ENCODE peak calls at places on chromosome 6, in four cellular contexts. G is stomach, D is neural progenitor cell, N is IMR-90. K is an unnamed sample.

GRCh38 chr6:79755967-79756366 is 124.8 kb downstream of the SH3BGRL2 start:
- DNase-seq in G (no peak), D (no peak), N (no peak), K (no peak)

GRCh38 chr6:106370639-106371038 is 10.1 kb downstream of the CRYBG1 start:
- DNase-seq in G (no peak), D (no peak), N (no peak), K (no peak)

GRCh38 chr6:149129401-149130077 is 188.0 kb upstream of the TAB2 start:
- DNase-seq in G (no peak), D (no peak), N (peak), K (no peak)

GRCh38 chr6:158026054-158026900 is 44.6 kb downstream of the SYNJ2 start:
- DNase-seq in G (peak), D (no peak), N (peak), K (peak)

GRCh38 chr6:161228911-161229591 is 44.8 kb downstream of the AGPAT4 start:
- DNase-seq in G (no peak), D (peak), N (peak), K (peak)

GRCh38 chr6:150372051-150372450 is 3.2 kb downstream of the IYD start:
- DNase-seq in G (no peak), D (no peak), N (no peak), K (no peak)

GRCh38 chr6:110331383-110331782 is 26.8 kb downstream of the METTL24 start:
- DNase-seq in G (no peak), D (no peak), N (no peak), K (no peak)

GRCh38 chr6:139152892-139153271 is 18.0 kb downstream of the HECA start:
- DNase-seq in G (no peak), D (no peak), N (peak), K (no peak)

GRCh38 chr6:53466257-53466656 is 78.6 kb downstream of the GCLC start:
- DNase-seq in G (no peak), D (no peak), N (peak), K (no peak)

GRCh38 chr6:19812512-19813119 is 24.6 kb upstream of the ID4 start:
- DNase-seq in G (no peak), D (peak), N (peak), K (no peak)
- TF ChIP-seq CTCF in G (peak), D (peak), N (peak), K (peak)

DNA sequence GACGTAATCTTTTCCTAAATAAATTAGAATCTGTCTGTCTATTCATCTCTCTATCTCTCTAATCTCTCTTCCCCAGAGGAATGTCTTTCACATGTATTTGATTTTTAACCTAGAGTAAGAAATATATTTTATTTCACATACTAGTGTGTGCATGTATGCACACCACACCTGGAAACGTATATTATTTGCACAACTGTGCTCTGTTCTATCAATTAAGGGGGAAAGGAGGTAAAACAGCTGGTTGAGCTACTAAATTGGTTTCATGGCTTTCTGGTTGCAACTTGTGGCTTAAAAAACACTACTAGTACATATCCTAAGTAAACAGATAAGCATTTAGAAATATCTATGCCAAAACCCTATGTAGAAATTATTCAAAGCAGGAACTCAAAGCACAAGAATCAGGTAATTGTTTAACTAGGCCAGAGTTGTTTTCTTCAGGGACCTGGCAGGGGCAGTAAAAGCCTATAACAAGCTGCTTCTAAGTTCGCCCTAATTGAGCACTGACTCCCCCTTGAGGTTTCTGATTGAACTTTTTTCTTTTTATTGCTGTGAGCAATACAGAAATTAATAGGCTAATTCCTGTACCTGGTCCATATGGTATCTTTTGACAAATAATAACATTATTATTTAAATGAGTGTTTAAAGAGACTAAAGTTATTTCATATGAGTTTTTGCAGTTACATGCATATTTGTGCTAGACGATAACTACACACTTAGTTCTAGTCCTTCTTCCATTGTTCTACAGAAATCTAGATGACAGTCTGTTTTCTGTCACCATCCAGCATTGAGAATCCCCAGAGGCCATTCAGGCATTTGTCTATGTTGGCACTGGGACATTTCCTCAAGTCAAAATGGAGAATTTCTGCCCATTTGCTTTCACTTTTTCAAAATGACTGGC is 88.6 kb downstream of the MCHR2 start:
- DNase-seq in G (no peak), D (peak), N (peak), K (peak)
- TF ChIP-seq CTCF in G (peak), D (peak), N (peak), K (peak)

GRCh38 chr6:11763460-11764249 is 14.9 kb downstream of the ADTRP start:
- DNase-seq in G (no peak), D (peak), N (no peak), K (no peak)

GRCh38 chr6:11766589-11767450 is 11.8 kb downstream of the ADTRP start:
- DNase-seq in G (no peak), D (no peak), N (peak), K (peak)

GRCh38 chr6:11764250-11764604 is 14.4 kb downstream of the ADTRP start:
- DNase-seq in G (no peak), D (no peak), N (no peak), K (no peak)

GRCh38 chr6:11767458-11767857 is 11.1 kb downstream of the ADTRP start:
- DNase-seq in G (no peak), D (no peak), N (no peak), K (no peak)

DNA sequence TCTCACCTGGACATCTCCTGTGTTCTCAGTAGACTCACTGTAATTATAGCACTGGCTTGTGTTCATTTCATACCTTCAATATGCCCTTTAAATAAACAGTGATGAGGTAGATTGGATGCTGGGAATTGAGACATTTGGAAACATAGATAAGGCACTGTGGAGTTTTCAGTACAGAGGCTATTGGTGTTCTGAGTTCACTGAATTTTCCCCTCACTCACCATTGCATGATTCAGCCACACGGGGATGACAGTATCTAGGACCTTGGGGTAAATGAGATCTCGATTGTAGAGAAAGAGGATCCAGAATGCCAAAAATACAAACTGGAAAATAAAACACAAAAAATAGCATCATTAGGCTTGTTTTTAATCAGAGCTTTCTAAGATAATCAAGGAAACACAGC is 12.5 kb downstream of the ADTRP start:
- DNase-seq in G (no peak), D (no peak), N (peak), K (no peak)
- TF ChIP-seq CTCF in G (no peak), D (no peak), N (peak), K (peak)

DNA sequence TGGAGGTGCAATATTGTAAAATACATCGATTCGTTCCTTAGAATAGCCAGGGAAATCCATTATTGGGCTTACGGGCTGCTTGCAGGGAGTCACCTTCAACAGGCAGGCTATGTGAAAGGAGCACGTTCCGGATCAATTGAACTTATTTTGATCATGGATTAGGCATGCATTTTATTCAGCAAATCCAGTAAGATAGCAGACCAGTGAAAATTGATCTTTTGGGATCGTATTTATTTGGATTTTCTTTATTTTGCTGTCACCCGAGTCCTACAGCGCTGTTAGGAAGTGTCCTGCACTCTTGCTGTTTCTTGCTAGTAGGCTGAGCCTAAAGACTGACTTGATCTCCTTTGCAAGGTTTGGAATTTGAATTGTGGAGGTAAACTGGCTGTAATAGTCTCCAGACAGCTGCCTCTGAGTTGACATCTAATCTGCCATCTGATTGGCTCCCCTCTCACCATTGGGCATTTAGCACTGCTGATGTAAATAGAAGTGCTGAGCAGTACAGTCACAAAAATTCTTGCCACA is 3.0 kb downstream of the ARID1B start:
- DNase-seq in G (peak), D (peak), N (peak), K (peak)
- TF ChIP-seq CTCF in G (no peak), D (no peak), N (no peak), K (no peak)

DNA sequence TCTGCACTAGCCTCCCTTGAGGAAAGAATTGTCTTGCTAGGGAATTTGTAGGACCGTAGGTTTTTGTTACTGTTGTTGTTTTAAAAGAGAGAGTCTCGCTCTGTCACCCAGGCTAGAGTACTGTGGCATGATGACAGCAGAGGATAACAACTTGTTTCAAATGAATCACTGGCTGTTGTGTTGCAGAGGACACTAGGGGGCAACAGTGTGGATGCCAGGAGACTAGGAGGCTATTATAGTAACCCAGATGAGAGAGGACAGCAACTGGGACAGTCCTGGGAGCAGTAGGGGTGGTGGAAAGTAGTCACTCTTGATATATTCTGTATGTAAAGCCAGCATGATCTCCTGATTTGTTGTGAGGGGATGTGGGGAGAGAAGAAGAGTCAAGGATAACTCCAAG is 41.8 kb upstream of the LAMA4 start:
- DNase-seq in G (no peak), D (peak), N (peak), K (no peak)
- TF ChIP-seq CTCF in G (no peak), D (peak), N (peak), K (peak)

DNA sequence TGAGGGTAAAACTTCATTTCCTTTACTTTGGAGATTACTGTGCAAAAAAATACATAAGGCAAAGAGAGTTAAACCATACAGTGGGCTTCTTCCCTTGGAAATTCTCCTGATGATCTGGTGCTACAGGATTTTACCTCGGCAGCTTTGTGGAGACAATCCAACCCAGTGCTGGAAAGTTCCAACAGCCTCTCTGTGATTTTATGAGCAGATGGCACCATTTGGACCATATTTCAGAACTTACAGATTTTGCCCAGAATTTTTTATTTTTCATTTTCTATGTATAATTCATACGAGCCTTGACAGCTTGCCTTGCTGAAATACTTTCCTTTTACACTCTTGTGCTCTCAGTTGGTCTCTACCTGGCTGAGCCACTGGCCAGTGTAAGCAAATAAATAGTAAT is 43.3 kb upstream of the TNFRSF21 start:
- DNase-seq in G (no peak), D (no peak), N (no peak), K (no peak)
- TF ChIP-seq CTCF in G (no peak), D (no peak), N (no peak), K (no peak)

DNA sequence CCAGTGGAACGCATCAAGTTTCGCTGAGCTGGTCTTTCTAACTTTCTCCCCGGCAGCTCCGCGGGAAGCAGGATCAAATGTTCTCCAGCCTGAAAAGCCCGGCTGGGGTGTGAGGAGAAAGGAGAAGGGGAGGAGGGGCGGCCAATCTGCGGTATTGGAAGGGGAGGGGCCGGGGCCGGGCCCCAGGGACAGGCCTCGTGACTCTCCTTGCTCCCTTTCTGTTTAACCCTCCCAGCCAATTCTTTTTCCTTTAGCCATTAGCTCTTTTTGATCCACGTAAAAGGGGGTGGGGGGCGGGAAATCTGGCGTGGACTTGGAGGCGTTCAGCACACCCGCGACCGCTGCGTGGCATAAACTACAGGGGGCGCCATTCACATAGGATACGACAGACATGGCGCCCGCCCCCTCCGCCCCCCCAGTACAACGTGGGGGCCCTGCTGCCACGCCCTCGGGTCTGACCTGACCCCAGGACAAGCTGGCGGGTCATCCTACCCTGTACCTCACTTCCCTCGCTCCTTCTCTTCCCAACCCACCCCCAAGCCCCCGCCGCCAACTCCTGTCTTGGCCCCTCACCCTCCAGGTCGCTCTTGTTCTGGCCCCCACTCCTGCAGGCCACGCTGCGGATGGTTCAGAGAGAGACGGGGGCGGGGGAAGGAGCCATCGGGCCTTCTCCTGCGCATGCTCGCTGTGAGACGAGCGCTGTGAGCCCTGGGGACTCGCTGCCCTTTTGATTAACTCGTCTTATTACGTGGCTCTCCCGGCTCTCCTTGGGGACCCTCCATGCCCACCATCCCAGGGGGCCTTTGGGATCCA is 7.8 kb upstream of the MDGA1 start:
- DNase-seq in G (peak), D (peak), N (peak), K (no peak)
- TF ChIP-seq CTCF in G (peak), D (peak), N (peak), K (peak)

DNA sequence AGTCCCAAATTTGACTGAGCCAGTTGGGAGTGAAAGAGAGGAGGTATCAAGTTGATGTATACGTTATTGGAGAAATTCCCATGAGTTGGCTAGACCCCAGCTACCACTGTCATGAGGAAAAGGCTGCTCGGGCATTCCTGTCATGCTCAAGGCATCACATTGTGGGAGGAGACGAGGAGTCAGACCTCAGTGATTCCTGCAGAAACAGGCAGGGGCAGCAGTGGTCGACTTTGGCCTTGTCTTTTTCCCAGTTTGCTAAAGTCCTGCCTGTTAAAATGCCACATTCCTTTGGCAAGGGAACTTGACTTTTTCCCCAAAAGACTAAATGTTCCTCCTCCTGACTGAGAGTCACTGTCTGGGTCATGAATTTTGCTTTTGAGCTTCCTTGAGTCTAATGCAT is 295.5 kb upstream of the HS3ST5 start:
- DNase-seq in G (no peak), D (peak), N (no peak), K (no peak)
- TF ChIP-seq CTCF in G (no peak), D (no peak), N (no peak), K (no peak)

GRCh38 chr6:45419574-45420082 is 41.9 kb upstream of the SUPT3H start:
- DNase-seq in G (peak), D (peak), N (no peak), K (no peak)
- TF ChIP-seq CTCF in G (no peak), D (peak), N (peak), K (peak)

GRCh38 chr6:26339612-26340011 is 25.4 kb upstream of the BTN3A2 start:
- DNase-seq in G (no peak), D (no peak), N (no peak), K (no peak)

GRCh38 chr6:26335631-26336323 is 29.2 kb upstream of the BTN3A2 start:
- DNase-seq in G (no peak), D (no peak), N (no peak), K (no peak)

GRCh38 chr6:26336355-26337198 is 28.4 kb upstream of the BTN3A2 start:
- DNase-seq in G (no peak), D (no peak), N (peak), K (no peak)

GRCh38 chr6:26340066-26340465 is 24.9 kb upstream of the BTN3A2 start:
- DNase-seq in G (no peak), D (no peak), N (no peak), K (no peak)

DNA sequence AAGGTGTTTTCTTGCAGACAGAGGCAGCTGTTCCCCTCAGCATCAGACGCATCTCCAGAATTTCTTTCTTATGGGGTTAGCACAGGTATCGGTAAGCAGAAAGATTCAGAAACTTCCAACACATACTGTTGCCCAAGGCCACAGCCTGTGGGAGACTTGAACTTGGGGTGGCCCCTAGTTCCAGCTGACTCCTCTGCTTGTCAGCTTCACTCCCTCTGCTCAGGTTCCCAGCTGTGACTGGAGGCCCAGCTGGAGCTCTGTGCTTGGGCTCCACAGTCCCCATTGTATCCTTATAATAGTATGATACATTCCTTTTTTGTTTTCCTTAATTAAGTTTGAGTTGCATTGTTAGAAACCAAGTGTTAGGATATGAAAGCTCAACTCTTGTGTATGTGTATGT is 26.2 kb upstream of the BTN3A2 start:
- DNase-seq in G (no peak), D (no peak), N (no peak), K (no peak)
- TF ChIP-seq CTCF in G (no peak), D (no peak), N (no peak), K (no peak)

K was measured in AG04449.